ENCODE peak calls at places on chromosomes 2 and 18, in four cellular contexts. V is pulmonary artery endothelial cell, K is K562, O is Karpas-422. X is an unnamed sample.

GRCh38 chr2:44529448-44529847 is 167.7 kb downstream of the CAMKMT start:
- DNase-seq in V (no peak), K (no peak), O (no peak), X (no peak)

GRCh38 chr18:8946046-8946838 is 156.3 kb upstream of the NDUFV2 start:
- DNase-seq in V (no peak), K (no peak), O (no peak), X (no peak)

GRCh38 chr2:226934546-226935243 is 98.8 kb downstream of the RHBDD1 start:
- DNase-seq in V (no peak), K (no peak), O (no peak), X (no peak)

GRCh38 chr2:106269591-106270291 is 75.6 kb upstream of the UXS1 start:
- DNase-seq in V (no peak), K (peak; percentile 29), O (no peak), X (no peak)

GRCh38 chr2:160055726-160056108 is 6.7 kb downstream of the PLA2R1 start:
- DNase-seq in V (no peak), K (no peak), O (no peak), X (no peak)

GRCh38 chr2:71150082-71150816 is 19.8 kb downstream of the MPHOSPH10 start:
- DNase-seq in V (no peak), K (no peak), O (peak; percentile 49), X (no peak)

GRCh38 chr2:61398413-61398812 is 72.5 kb downstream of the USP34 start:
- DNase-seq in V (no peak), K (no peak), O (no peak), X (no peak)

GRCh38 chr2:134712736-134713495 is 5.9 kb downstream of the TMEM163 start:
- DNase-seq in V (no peak), K (no peak), O (no peak), X (no peak)

X was measured in CMK.